ENCODE peak calls at places on chromosomes 2 and 18, in nine cellular contexts. One of them, this sample, is unnamed.

GRCh38 chr18:63376493-63377053 is 9.6 kb upstream of the KDSR start:
- DNase-seq in A549: no peak
- DNase-seq in K562: no peak
- DNase-seq in GM23338: no peak
- DNase-seq in HCT116: no peak
- DNase-seq in GM12878: no peak
- DNase-seq in HepG2: no peak
- DNase-seq in Panc1: no peak
- DNase-seq in SK-N-SH: no peak
- DNase-seq in this sample: peak; percentile 66

GRCh38 chr18:376307-376706 is 108.5 kb upstream of the THOC1 start:
- DNase-seq in A549: no peak
- DNase-seq in K562: no peak
- DNase-seq in GM23338: no peak
- DNase-seq in HCT116: no peak
- DNase-seq in GM12878: no peak
- DNase-seq in HepG2: no peak
- DNase-seq in Panc1: no peak
- DNase-seq in SK-N-SH: no peak
- DNase-seq in this sample: no peak

GRCh38 chr18:68948622-68949021 is 150.7 kb downstream of the CCDC102B start:
- DNase-seq in A549: no peak
- DNase-seq in K562: no peak
- DNase-seq in GM23338: no peak
- DNase-seq in HCT116: no peak
- DNase-seq in GM12878: no peak
- DNase-seq in HepG2: no peak
- DNase-seq in Panc1: no peak
- DNase-seq in SK-N-SH: no peak
- DNase-seq in this sample: no peak

GRCh38 chr2:118056165-118056534 is 32.1 kb upstream of the INSIG2 start:
- DNase-seq in A549: no peak
- DNase-seq in K562: no peak
- DNase-seq in GM23338: no peak
- DNase-seq in HCT116: no peak
- DNase-seq in GM12878: peak; percentile 86
- DNase-seq in HepG2: no peak
- DNase-seq in Panc1: no peak
- DNase-seq in SK-N-SH: no peak
- DNase-seq in this sample: peak; percentile 35

GRCh38 chr2:38073211-38074005 is 2.5 kb downstream of the CYP1B1 start:
- DNase-seq in A549: peak; percentile 26
- DNase-seq in K562: no peak
- DNase-seq in GM23338: peak; percentile 68
- DNase-seq in HCT116: no peak
- DNase-seq in GM12878: no peak
- DNase-seq in HepG2: no peak
- DNase-seq in Panc1: no peak
- DNase-seq in SK-N-SH: no peak
- DNase-seq in this sample: no peak

GRCh38 chr2:75311993-75312392 is 112.7 kb upstream of the TACR1 start:
- DNase-seq in A549: peak; percentile 32
- DNase-seq in K562: peak; percentile 25
- DNase-seq in GM23338: peak; percentile 80
- DNase-seq in HCT116: peak; percentile 3
- DNase-seq in GM12878: peak; percentile 89
- DNase-seq in HepG2: peak; percentile 22
- DNase-seq in Panc1: peak; percentile 18
- DNase-seq in SK-N-SH: peak; percentile 9
- DNase-seq in this sample: no peak

GRCh38 chr2:20515293-20516220 is 68.7 kb downstream of the RHOB start:
- DNase-seq in A549: no peak
- DNase-seq in K562: no peak
- DNase-seq in GM23338: no peak
- DNase-seq in HCT116: no peak
- DNase-seq in GM12878: no peak
- DNase-seq in HepG2: no peak
- DNase-seq in Panc1: no peak
- DNase-seq in SK-N-SH: no peak
- DNase-seq in this sample: no peak

GRCh38 chr2:234980476-234981187 is 28.8 kb downstream of the SH3BP4 start:
- DNase-seq in A549: no peak
- DNase-seq in K562: no peak
- DNase-seq in GM23338: no peak
- DNase-seq in HCT116: no peak
- DNase-seq in GM12878: no peak
- DNase-seq in HepG2: peak; percentile 78
- DNase-seq in Panc1: no peak
- DNase-seq in SK-N-SH: no peak
- DNase-seq in this sample: no peak

GRCh38 chr2:28356095-28356911 is 36.4 kb upstream of the FOSL2 start:
- DNase-seq in A549: peak; percentile 38
- DNase-seq in K562: peak; percentile 67
- DNase-seq in GM23338: no peak
- DNase-seq in HCT116: no peak
- DNase-seq in GM12878: no peak
- DNase-seq in HepG2: no peak
- DNase-seq in Panc1: no peak
- DNase-seq in SK-N-SH: peak; percentile 90
- DNase-seq in this sample: no peak

GRCh38 chr18:10215444-10215843 is 239.0 kb upstream of the APCDD1 start:
- DNase-seq in A549: no peak
- DNase-seq in K562: no peak
- DNase-seq in GM23338: no peak
- DNase-seq in HCT116: no peak
- DNase-seq in GM12878: no peak
- DNase-seq in HepG2: no peak
- DNase-seq in Panc1: no peak
- DNase-seq in SK-N-SH: no peak
- DNase-seq in this sample: peak; percentile 28

GRCh38 chr18:10207682-10208081 is 246.8 kb upstream of the APCDD1 start:
- DNase-seq in A549: no peak
- DNase-seq in K562: no peak
- DNase-seq in GM23338: no peak
- DNase-seq in HCT116: no peak
- DNase-seq in GM12878: no peak
- DNase-seq in HepG2: no peak
- DNase-seq in Panc1: no peak
- DNase-seq in SK-N-SH: no peak
- DNase-seq in this sample: no peak

GRCh38 chr18:10216809-10217208 is 237.6 kb upstream of the APCDD1 start:
- DNase-seq in A549: no peak
- DNase-seq in K562: no peak
- DNase-seq in GM23338: no peak
- DNase-seq in HCT116: no peak
- DNase-seq in GM12878: no peak
- DNase-seq in HepG2: no peak
- DNase-seq in Panc1: no peak
- DNase-seq in SK-N-SH: no peak
- DNase-seq in this sample: no peak

GRCh38 chr18:10210077-10210476 is 244.4 kb upstream of the APCDD1 start:
- DNase-seq in A549: no peak
- DNase-seq in K562: no peak
- DNase-seq in GM23338: no peak
- DNase-seq in HCT116: no peak
- DNase-seq in GM12878: no peak
- DNase-seq in HepG2: no peak
- DNase-seq in Panc1: no peak
- DNase-seq in SK-N-SH: no peak
- DNase-seq in this sample: no peak

DNA sequence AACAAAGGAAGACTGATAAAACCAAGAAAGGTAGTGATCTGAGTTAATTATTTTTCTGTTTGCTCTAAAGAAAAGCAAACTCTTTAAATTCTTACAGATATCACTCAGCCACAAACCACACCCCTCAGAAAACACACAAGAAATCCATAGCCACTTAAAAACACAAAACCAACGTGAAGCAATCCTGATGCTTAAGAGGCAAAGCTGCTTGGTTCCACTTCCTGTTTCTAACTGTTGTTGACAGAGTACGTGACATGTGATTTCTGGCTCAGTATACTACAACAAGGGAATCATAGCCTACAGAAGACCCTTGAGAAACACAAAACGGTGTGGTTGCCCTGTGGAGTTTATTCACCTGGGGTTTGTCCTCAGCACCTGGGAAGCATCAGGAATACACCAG is 240.9 kb upstream of the APCDD1 start:
- DNase-seq in A549: peak; percentile 24
- DNase-seq in K562: no peak
- DNase-seq in GM23338: no peak
- DNase-seq in HCT116: no peak
- DNase-seq in GM12878: peak; percentile 41
- DNase-seq in HepG2: no peak
- DNase-seq in Panc1: no peak
- DNase-seq in SK-N-SH: no peak
- DNase-seq in this sample: peak; percentile 89
- TF ChIP-seq REST in A549: no peak
- TF ChIP-seq REST in K562: no peak
- TF ChIP-seq REST in GM23338: no peak
- TF ChIP-seq REST in HCT116: no peak
- TF ChIP-seq REST in GM12878: no peak
- TF ChIP-seq REST in HepG2: no peak
- TF ChIP-seq REST in Panc1: no peak
- TF ChIP-seq REST in SK-N-SH: no peak
- TF ChIP-seq REST in this sample: no peak

GRCh38 chr2:99837103-99837591 is 305.2 kb downstream of the AFF3 start:
- DNase-seq in A549: no peak
- DNase-seq in K562: no peak
- DNase-seq in GM23338: no peak
- DNase-seq in HCT116: no peak
- DNase-seq in GM12878: no peak
- DNase-seq in HepG2: no peak
- DNase-seq in Panc1: no peak
- DNase-seq in SK-N-SH: no peak
- DNase-seq in this sample: no peak

GRCh38 chr2:99833802-99834201 is 308.6 kb downstream of the AFF3 start:
- DNase-seq in A549: no peak
- DNase-seq in K562: no peak
- DNase-seq in GM23338: no peak
- DNase-seq in HCT116: no peak
- DNase-seq in GM12878: no peak
- DNase-seq in HepG2: no peak
- DNase-seq in Panc1: no peak
- DNase-seq in SK-N-SH: no peak
- DNase-seq in this sample: no peak

GRCh38 chr2:99832921-99833320 is 309.5 kb downstream of the AFF3 start:
- DNase-seq in A549: no peak
- DNase-seq in K562: no peak
- DNase-seq in GM23338: no peak
- DNase-seq in HCT116: no peak
- DNase-seq in GM12878: no peak
- DNase-seq in HepG2: peak; percentile 4
- DNase-seq in Panc1: no peak
- DNase-seq in SK-N-SH: no peak
- DNase-seq in this sample: no peak

GRCh38 chr2:99834426-99834825 is 308.0 kb downstream of the AFF3 start:
- DNase-seq in A549: no peak
- DNase-seq in K562: no peak
- DNase-seq in GM23338: no peak
- DNase-seq in HCT116: no peak
- DNase-seq in GM12878: no peak
- DNase-seq in HepG2: no peak
- DNase-seq in Panc1: no peak
- DNase-seq in SK-N-SH: no peak
- DNase-seq in this sample: no peak

DNA sequence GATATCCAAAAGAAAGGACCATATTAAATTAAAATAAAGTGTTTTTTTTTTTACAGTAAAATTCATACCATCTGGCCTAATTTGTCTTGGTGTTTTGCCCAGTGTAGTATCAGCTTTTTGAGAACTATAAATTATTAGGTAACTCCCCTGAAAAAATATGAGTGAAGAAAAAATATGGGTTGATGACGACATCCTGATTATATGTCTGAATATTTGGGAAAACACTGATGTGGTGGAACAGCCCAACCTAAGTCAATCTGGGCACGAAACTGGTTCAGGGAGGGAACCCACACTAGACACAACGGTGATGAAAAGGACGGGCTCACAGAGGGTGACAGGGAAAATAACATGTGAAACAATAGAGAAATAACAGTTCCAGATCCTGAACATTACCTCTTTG is 305.7 kb downstream of the AFF3 start:
- DNase-seq in A549: no peak
- DNase-seq in K562: no peak
- DNase-seq in GM23338: no peak
- DNase-seq in HCT116: no peak
- DNase-seq in GM12878: no peak
- DNase-seq in HepG2: no peak
- DNase-seq in Panc1: no peak
- DNase-seq in SK-N-SH: peak; percentile 31
- DNase-seq in this sample: no peak
- TF ChIP-seq REST in A549: no peak
- TF ChIP-seq REST in K562: no peak
- TF ChIP-seq REST in GM23338: no peak
- TF ChIP-seq REST in HCT116: no peak
- TF ChIP-seq REST in GM12878: no peak
- TF ChIP-seq REST in HepG2: no peak
- TF ChIP-seq REST in Panc1: no peak
- TF ChIP-seq REST in SK-N-SH: no peak
- TF ChIP-seq REST in this sample: no peak

DNA sequence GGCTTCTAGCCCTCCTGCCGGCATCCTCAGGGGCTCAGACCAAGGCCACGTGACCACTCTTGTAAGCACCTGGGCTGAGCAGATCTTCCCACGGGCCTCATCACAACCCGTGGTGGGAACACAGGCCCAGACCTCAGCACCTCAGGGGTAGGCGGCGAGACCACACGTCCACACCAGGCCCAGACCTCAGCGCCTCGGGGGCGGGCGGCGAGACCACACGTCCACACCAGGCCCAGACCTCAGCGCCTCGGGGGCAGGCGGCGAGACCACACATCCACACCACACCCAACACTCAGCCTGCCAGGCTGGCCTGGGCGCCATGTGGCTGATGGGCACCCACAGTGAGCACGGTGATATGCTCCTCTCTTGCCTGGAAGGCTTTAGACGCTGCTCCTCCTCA is 334.4 kb upstream of the SALL3 start:
- DNase-seq in A549: no peak
- DNase-seq in K562: no peak
- DNase-seq in GM23338: no peak
- DNase-seq in HCT116: no peak
- DNase-seq in GM12878: no peak
- DNase-seq in HepG2: no peak
- DNase-seq in Panc1: no peak
- DNase-seq in SK-N-SH: no peak
- DNase-seq in this sample: no peak
- TF ChIP-seq REST in A549: no peak
- TF ChIP-seq REST in K562: no peak
- TF ChIP-seq REST in GM23338: no peak
- TF ChIP-seq REST in HCT116: no peak
- TF ChIP-seq REST in GM12878: no peak
- TF ChIP-seq REST in HepG2: no peak
- TF ChIP-seq REST in Panc1: no peak
- TF ChIP-seq REST in SK-N-SH: no peak
- TF ChIP-seq REST in this sample: no peak

DNA sequence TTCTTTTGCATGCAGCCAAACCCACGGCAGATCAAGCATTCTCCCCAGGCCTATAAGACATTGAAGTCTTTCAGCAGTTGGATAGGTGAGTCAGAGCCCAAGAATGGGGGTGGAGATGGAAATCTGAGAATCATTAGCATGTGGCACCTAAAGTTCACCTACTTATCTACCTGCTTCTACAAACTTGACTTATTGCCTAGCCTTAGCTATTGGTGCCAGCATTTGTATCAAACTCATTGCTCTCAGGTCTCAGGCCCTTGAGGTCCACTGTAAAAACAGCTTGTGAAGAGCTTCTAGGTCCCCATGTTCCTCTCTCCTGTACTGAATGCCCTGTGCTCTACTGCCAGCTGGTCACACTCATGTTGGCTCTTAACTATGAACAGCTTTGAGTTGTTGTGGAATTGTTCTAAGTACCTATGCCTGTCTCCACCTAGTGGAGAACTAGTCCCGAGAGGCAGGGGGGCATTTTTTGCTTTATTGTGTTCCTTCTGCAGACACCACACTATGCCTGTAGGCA is 278.4 kb upstream of the SPRED2 start:
- DNase-seq in A549: peak; percentile 30
- DNase-seq in K562: peak; percentile 21
- DNase-seq in GM23338: peak; percentile 71
- DNase-seq in HCT116: peak; percentile 48
- DNase-seq in GM12878: no peak
- DNase-seq in HepG2: peak; percentile 16
- DNase-seq in Panc1: no peak
- DNase-seq in SK-N-SH: no peak
- DNase-seq in this sample: no peak
- TF ChIP-seq REST in A549: no peak
- TF ChIP-seq REST in K562: no peak
- TF ChIP-seq REST in GM23338: no peak
- TF ChIP-seq REST in HCT116: no peak
- TF ChIP-seq REST in GM12878: no peak
- TF ChIP-seq REST in HepG2: no peak
- TF ChIP-seq REST in Panc1: no peak
- TF ChIP-seq REST in SK-N-SH: no peak
- TF ChIP-seq REST in this sample: no peak